ENCODE peak calls at places on chromosomes 13 and 19, in six cellular contexts. G, W, N, T, O and L are unnamed samples.

GRCh38 chr13:77353980-77354379 is 27.1 kb upstream of the MYCBP2 start:
- DNase-seq in G (no peak), W (no peak), N (no peak), T (no peak), O (no peak), L (no peak)

GRCh38 chr19:16259385-16260159 is 61.9 kb downstream of the AP1M1 start:
- DNase-seq in G (no peak), W (no peak), N (no peak), T (no peak), O (no peak), L (peak; percentile 73)

GRCh38 chr19:35750167-35750566 is 1.8 kb downstream of the LIN37 start:
- DNase-seq in G (no peak), W (no peak), N (no peak), T (no peak), O (no peak), L (no peak)

GRCh38 chr13:99380402-99380801 is 73.2 kb upstream of the GPR183 start:
- DNase-seq in G (no peak), W (no peak), N (no peak), T (no peak), O (no peak), L (peak; percentile 12)

GRCh38 chr13:97884707-97885468 is 68.6 kb upstream of the IPO5 start:
- DNase-seq in G (no peak), W (no peak), N (no peak), T (no peak), O (no peak), L (no peak)

GRCh38 chr19:6750062-6750461 is 10.6 kb downstream of the TRIP10 start:
- DNase-seq in G (no peak), W (no peak), N (no peak), T (no peak), O (no peak), L (peak; percentile 13)

GRCh38 chr19:5627395-5627904 is 4.6 kb downstream of the SAFB start:
- DNase-seq in G (no peak), W (no peak), N (no peak), T (peak; percentile 74), O (peak; percentile 82), L (peak; percentile 73)

GRCh38 chr19:6821639-6822310 is 49.3 kb downstream of the VAV1 start:
- DNase-seq in G (no peak), W (no peak), N (no peak), T (no peak), O (no peak), L (no peak)

GRCh38 chr13:26327905-26328304 is 74.0 kb downstream of the CDK8 start:
- DNase-seq in G (no peak), W (no peak), N (no peak), T (no peak), O (no peak), L (no peak)

GRCh38 chr13:30798776-30799625 is 63.7 kb downstream of the ALOX5AP start:
- DNase-seq in G (no peak), W (no peak), N (no peak), T (no peak), O (no peak), L (no peak)

GRCh38 chr19:19062454-19063182 is 1.2 kb upstream of the SLC25A42 start:
- DNase-seq in G (peak; percentile 44), W (peak; percentile 49), N (peak; percentile 11), T (no peak), O (no peak), L (no peak)

GRCh38 chr19:57566396-57567256 is 7.0 kb upstream of the ZNF550 start:
- DNase-seq in G (peak; percentile 28), W (peak; percentile 3), N (no peak), T (no peak), O (no peak), L (no peak)

GRCh38 chr19:13980340-13980739 is 25.8 kb downstream of the RFX1 start:
- DNase-seq in G (no peak), W (no peak), N (no peak), T (no peak), O (no peak), L (no peak)

GRCh38 chr13:103694033-103694432 is 627.8 kb upstream of the SLC10A2 start:
- DNase-seq in G (no peak), W (no peak), N (no peak), T (no peak), O (no peak), L (no peak)

GRCh38 chr13:92175330-92175729 is 776.9 kb downstream of the GPC5 start:
- DNase-seq in G (peak; percentile 0), W (no peak), N (peak; percentile 34), T (no peak), O (no peak), L (peak; percentile 21)

GRCh38 chr19:11130824-11131455 is 24.6 kb downstream of the SPC24 start:
- DNase-seq in G (no peak), W (no peak), N (peak; percentile 45), T (peak; percentile 90), O (peak; percentile 44), L (peak; percentile 88)

GRCh38 chr19:42576241-42576640 is 18.5 kb downstream of the CEACAM8 start:
- DNase-seq in G (no peak), W (no peak), N (no peak), T (no peak), O (no peak), L (no peak)

GRCh38 chr19:41232686-41233085 is 13.7 kb downstream of the AXL start:
- DNase-seq in G (no peak), W (no peak), N (no peak), T (no peak), O (no peak), L (no peak)

GRCh38 chr19:44282846-44283245 is 22.0 kb downstream of the ZNF235 start:
- DNase-seq in G (peak; percentile 54), W (peak; percentile 79), N (no peak), T (no peak), O (no peak), L (no peak)

GRCh38 chr19:39405930-39406655 is 554 bp upstream of the ZFP36 start:
- DNase-seq in G (no peak), W (peak; percentile 33), N (no peak), T (no peak), O (no peak), L (no peak)

GRCh38 chr13:42875448-42876269 is 94.3 kb downstream of the FAM216B start:
- DNase-seq in G (no peak), W (no peak), N (no peak), T (no peak), O (no peak), L (no peak)

GRCh38 chr19:13995878-13996765 is 10.0 kb downstream of the RFX1 start:
- DNase-seq in G (no peak), W (no peak), N (no peak), T (no peak), O (no peak), L (peak; percentile 20)

GRCh38 chr19:42132851-42133528 is 744 bp upstream of the POU2F2 start:
- DNase-seq in G (peak; percentile 41), W (peak; percentile 33), N (no peak), T (peak; percentile 71), O (peak; percentile 49), L (peak; percentile 92)

GRCh38 chr13:95745752-95746151 is 68.8 kb downstream of the DNAJC3 start:
- DNase-seq in G (no peak), W (no peak), N (no peak), T (no peak), O (no peak), L (no peak)
- TF ChIP-seq CTCF in G (peak; percentile 13), W (peak; percentile 20), N (peak; percentile 29), T (no peak), O (no peak), L (no peak)

DNA sequence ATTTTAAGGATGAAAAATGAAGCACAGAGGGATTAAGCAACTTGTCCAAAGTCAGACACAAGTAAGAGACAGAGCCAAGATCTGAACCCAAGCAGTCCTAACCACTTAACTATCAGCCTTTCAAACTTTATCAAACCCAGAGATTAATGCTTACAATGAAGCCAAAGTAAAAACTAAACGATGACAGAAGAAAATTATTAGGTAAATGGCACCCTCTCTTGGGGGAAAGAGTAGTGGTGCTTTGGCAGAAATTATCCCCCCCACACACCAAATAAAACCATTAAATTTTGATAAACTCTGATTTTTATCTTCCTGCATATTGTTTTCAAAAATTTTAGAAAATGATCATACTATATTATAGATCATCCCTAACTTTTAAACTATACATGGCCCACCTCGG is 329.2 kb downstream of the SLC7A1 start:
- DNase-seq in G (no peak), W (no peak), N (no peak), T (no peak), O (no peak), L (no peak)
- TF ChIP-seq CTCF in G (no peak), W (no peak), N (no peak), T (peak; percentile 19), O (no peak), L (peak; percentile 22)

GRCh38 chr13:64446372-64446771 is 2783.8 kb downstream of the PCDH9 start:
- DNase-seq in G (no peak), W (no peak), N (no peak), T (no peak), O (no peak), L (no peak)
- TF ChIP-seq CTCF in G (peak; percentile 66), W (peak; percentile 16), N (peak; percentile 35), T (no peak), O (no peak), L (no peak)

DNA sequence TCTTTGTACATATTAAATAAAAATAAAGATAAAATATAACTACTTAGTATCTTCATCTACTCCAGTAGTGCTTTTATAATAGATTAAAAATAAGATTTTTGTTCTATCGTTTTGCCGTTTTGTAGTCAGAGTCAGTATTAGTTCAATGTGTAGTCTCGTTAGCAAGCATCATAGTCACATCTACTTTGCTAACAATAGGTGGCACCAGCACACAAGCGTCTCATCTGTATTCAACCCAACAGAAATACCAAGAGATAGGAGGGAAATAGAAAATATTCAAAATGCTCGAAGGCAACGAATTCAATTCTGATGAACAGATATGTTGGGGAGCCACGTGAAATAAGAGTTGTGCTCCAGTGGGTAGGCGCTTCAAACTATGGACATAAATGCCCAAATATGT is 21.4 kb upstream of the MICU2 start:
- DNase-seq in G (peak; percentile 53), W (peak; percentile 65), N (no peak), T (no peak), O (no peak), L (peak; percentile 60)
- TF ChIP-seq CTCF in G (peak; percentile 76), W (peak; percentile 59), N (peak; percentile 66), T (peak; percentile 39), O (peak; percentile 32), L (peak; percentile 44)

GRCh38 chr13:107018285-107018684 is 450.3 kb upstream of the ARGLU1 start:
- DNase-seq in G (no peak), W (no peak), N (no peak), T (no peak), O (no peak), L (no peak)
- TF ChIP-seq CTCF in G (no peak), W (no peak), N (no peak), T (no peak), O (no peak), L (no peak)